ENCODE peak calls at places on chromosomes 11 and 22, in four cellular contexts. One of them, this sample, is unnamed.

GRCh38 chr22:19998991-19999820 is 17.4 kb downstream of the ARVCF start:
- DNase-seq in endothelial cell of umbilical vein: no peak
- DNase-seq in SK-N-SH: peak
- DNase-seq in stomach: no peak
- DNase-seq in this sample: no peak

GRCh38 chr11:1481861-1482441 is 4.6 kb downstream of the MOB2 start:
- DNase-seq in SK-N-SH: no peak
- DNase-seq in endothelial cell of umbilical vein: no peak
- DNase-seq in stomach: no peak
- DNase-seq in this sample: no peak

GRCh38 chr22:35629406-35630234 is 12.5 kb upstream of the MB start:
- DNase-seq in endothelial cell of umbilical vein: peak
- DNase-seq in stomach: peak
- DNase-seq in SK-N-SH: no peak
- DNase-seq in this sample: peak

GRCh38 chr11:876550-876949 is 33.9 kb downstream of the TSPAN4 start:
- DNase-seq in SK-N-SH: no peak
- DNase-seq in stomach: no peak
- DNase-seq in endothelial cell of umbilical vein: no peak
- DNase-seq in this sample: no peak

GRCh38 chr11:32071811-32072210 is 19.1 kb upstream of the RCN1 start:
- DNase-seq in endothelial cell of umbilical vein: peak
- DNase-seq in stomach: no peak
- DNase-seq in SK-N-SH: peak
- DNase-seq in this sample: no peak

GRCh38 chr11:72079776-72080325 is 491 bp downstream of the NUMA1 start:
- DNase-seq in endothelial cell of umbilical vein: no peak
- DNase-seq in SK-N-SH: peak
- DNase-seq in stomach: peak
- DNase-seq in this sample: peak

GRCh38 chr11:257766-258493 is 20.3 kb upstream of the NLRP6 start:
- DNase-seq in SK-N-SH: no peak
- DNase-seq in endothelial cell of umbilical vein: no peak
- DNase-seq in stomach: no peak
- DNase-seq in this sample: no peak

GRCh38 chr11:77589521-77590193 is at the start of gene AQP11:
- DNase-seq in SK-N-SH: peak
- DNase-seq in stomach: peak
- DNase-seq in endothelial cell of umbilical vein: peak
- DNase-seq in this sample: peak

GRCh38 chr11:59754859-59755700 is at the start of gene STX3:
- DNase-seq in endothelial cell of umbilical vein: peak
- DNase-seq in stomach: peak
- DNase-seq in SK-N-SH: peak
- DNase-seq in this sample: peak

GRCh38 chr11:96338910-96339703 is 3.9 kb downstream of the MAML2 start:
- DNase-seq in SK-N-SH: no peak
- DNase-seq in stomach: no peak
- DNase-seq in endothelial cell of umbilical vein: peak
- DNase-seq in this sample: peak

GRCh38 chr22:18119409-18120110 is 9.0 kb downstream of the TUBA8 start:
- DNase-seq in SK-N-SH: no peak
- DNase-seq in stomach: peak
- DNase-seq in endothelial cell of umbilical vein: no peak
- DNase-seq in this sample: no peak

GRCh38 chr11:95536049-95536448 is 253.5 kb downstream of the FAM76B start:
- DNase-seq in stomach: no peak
- DNase-seq in SK-N-SH: no peak
- DNase-seq in endothelial cell of umbilical vein: no peak
- DNase-seq in this sample: no peak

GRCh38 chr11:95599959-95600586 is 189.5 kb downstream of the FAM76B start:
- DNase-seq in stomach: no peak
- DNase-seq in SK-N-SH: peak
- DNase-seq in endothelial cell of umbilical vein: no peak
- DNase-seq in this sample: no peak

GRCh38 chr11:33377852-33378385 is 120.7 kb downstream of the HIPK3 start:
- DNase-seq in endothelial cell of umbilical vein: peak
- DNase-seq in stomach: no peak
- DNase-seq in SK-N-SH: no peak
- DNase-seq in this sample: no peak

GRCh38 chr11:1640076-1640946 is 10.7 kb downstream of the KRTAP5-5 start:
- DNase-seq in SK-N-SH: peak
- DNase-seq in endothelial cell of umbilical vein: no peak
- DNase-seq in stomach: peak
- DNase-seq in this sample: peak

GRCh38 chr22:48950151-48950915 is 877.3 kb downstream of the BRD1 start:
- DNase-seq in endothelial cell of umbilical vein: no peak
- DNase-seq in stomach: peak
- DNase-seq in SK-N-SH: no peak
- DNase-seq in this sample: peak

GRCh38 chr11:68990995-68991780 is 10.4 kb upstream of the MRGPRD start:
- DNase-seq in endothelial cell of umbilical vein: no peak
- DNase-seq in stomach: no peak
- DNase-seq in SK-N-SH: no peak
- DNase-seq in this sample: peak

GRCh38 chr22:42160830-42161696 is 30.5 kb upstream of the CYP2D6 start:
- DNase-seq in SK-N-SH: no peak
- DNase-seq in stomach: no peak
- DNase-seq in endothelial cell of umbilical vein: no peak
- DNase-seq in this sample: peak

GRCh38 chr11:93543292-93543977 is at the start of gene SMCO4:
- DNase-seq in endothelial cell of umbilical vein: peak
- DNase-seq in SK-N-SH: peak
- DNase-seq in stomach: peak
- DNase-seq in this sample: peak
- TF ChIP-seq POLR2AphosphoS5 in endothelial cell of umbilical vein: peak
- TF ChIP-seq POLR2AphosphoS5 in SK-N-SH: no peak
- TF ChIP-seq POLR2AphosphoS5 in stomach: peak
- TF ChIP-seq POLR2AphosphoS5 in this sample: peak

DNA sequence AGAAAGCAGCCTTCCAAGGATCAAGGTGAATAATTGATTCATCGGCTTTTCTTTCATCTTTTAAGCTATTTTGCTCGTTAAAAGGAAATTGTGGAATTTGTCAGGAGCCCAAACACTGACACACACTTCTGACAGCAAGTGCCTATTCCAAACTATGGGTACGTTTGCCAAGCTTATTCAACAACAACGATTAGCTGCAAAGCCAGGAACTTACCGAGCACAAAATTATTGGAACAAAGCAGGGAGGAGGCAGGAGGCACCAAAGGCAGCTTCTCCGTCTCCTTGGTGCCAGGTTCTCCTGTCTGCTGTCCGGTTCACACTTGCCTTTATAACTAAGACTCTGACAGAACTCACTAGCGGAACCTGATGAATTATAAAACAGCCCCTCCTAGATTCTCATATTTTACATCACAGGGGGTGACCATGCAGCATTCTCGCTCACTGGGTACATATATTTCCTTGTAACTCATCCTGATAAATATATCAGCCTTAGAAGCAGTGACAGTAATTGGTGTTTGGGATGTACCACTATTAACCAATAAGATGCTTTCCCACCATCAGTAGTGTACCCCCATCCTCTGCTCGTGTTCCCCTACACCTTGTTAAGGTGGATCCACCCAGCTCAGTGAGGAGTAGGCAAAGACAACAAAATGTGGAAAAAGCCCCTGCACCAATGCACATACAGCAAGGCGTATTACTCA is 395.9 kb upstream of the CCDC90B start:
- DNase-seq in endothelial cell of umbilical vein: no peak
- DNase-seq in stomach: no peak
- DNase-seq in SK-N-SH: no peak
- DNase-seq in this sample: no peak
- TF ChIP-seq POLR2AphosphoS5 in endothelial cell of umbilical vein: no peak
- TF ChIP-seq POLR2AphosphoS5 in stomach: no peak
- TF ChIP-seq POLR2AphosphoS5 in SK-N-SH: no peak
- TF ChIP-seq POLR2AphosphoS5 in this sample: no peak

GRCh38 chr11:110870816-110871522 is 158.7 kb upstream of the ARHGAP20 start:
- DNase-seq in endothelial cell of umbilical vein: no peak
- DNase-seq in SK-N-SH: no peak
- DNase-seq in stomach: no peak
- DNase-seq in this sample: no peak
- TF ChIP-seq POLR2AphosphoS5 in endothelial cell of umbilical vein: no peak
- TF ChIP-seq POLR2AphosphoS5 in SK-N-SH: no peak
- TF ChIP-seq POLR2AphosphoS5 in stomach: no peak
- TF ChIP-seq POLR2AphosphoS5 in this sample: no peak

GRCh38 chr11:64762916-64763803 is 3.4 kb upstream of the PYGM start:
- DNase-seq in endothelial cell of umbilical vein: peak
- DNase-seq in stomach: peak
- DNase-seq in SK-N-SH: peak
- DNase-seq in this sample: no peak
- TF ChIP-seq POLR2AphosphoS5 in endothelial cell of umbilical vein: peak
- TF ChIP-seq POLR2AphosphoS5 in stomach: no peak
- TF ChIP-seq POLR2AphosphoS5 in SK-N-SH: no peak
- TF ChIP-seq POLR2AphosphoS5 in this sample: no peak

DNA sequence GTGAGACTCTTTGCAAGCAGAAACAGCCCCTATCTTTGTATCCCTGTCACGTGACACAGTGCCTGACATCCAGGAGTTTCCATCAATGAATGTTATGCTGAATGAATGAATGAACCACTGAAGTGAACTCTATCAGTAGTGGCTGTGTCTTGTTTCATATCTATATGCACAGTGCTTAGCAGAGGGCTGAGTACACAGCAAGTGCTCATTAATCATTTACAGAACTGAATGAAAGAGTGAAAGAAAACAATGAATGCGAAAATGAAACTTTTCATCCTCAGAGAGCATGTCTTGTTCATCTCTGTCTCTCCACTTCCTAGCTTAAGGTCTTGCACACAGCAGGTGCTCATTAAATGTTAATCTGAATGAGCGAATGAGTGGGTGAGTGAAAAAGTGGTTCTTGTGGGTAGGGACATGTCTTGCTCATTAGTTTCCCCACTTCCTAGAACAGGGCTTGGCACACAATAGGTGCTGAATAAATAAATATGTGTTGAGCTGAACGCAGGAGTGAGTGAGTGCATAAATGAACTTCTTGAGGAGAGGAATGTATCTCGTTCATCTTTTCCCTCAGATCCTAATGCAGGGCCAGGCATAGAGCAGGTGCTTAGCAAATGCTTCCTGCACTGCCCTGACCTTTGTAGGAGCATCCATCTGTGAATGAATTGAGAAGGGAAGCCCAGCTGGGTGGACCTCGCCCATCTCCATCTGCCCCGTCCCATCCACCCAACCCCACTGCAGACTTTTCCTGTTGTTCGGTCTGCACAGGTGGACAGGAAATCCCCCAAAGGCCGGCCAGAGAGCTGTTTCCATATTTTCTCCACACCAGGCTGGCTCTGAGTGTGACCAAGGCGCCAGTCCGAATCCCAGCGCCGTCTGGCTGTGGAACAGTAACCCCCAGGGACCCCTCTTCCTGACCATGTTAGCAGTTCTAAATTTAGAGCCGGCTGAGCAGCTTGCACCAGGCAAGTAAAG is 113.4 kb upstream of the CRYBB3 start:
- DNase-seq in stomach: no peak
- DNase-seq in SK-N-SH: no peak
- DNase-seq in endothelial cell of umbilical vein: peak
- DNase-seq in this sample: no peak
- TF ChIP-seq POLR2AphosphoS5 in stomach: peak
- TF ChIP-seq POLR2AphosphoS5 in SK-N-SH: no peak
- TF ChIP-seq POLR2AphosphoS5 in endothelial cell of umbilical vein: peak
- TF ChIP-seq POLR2AphosphoS5 in this sample: no peak

GRCh38 chr11:57650739-57651090 is 1.0 kb upstream of the YPEL4 start:
- DNase-seq in endothelial cell of umbilical vein: no peak
- DNase-seq in stomach: no peak
- DNase-seq in SK-N-SH: no peak
- DNase-seq in this sample: no peak

GRCh38 chr11:57651408-57651807 is 1.7 kb upstream of the YPEL4 start:
- DNase-seq in endothelial cell of umbilical vein: no peak
- DNase-seq in SK-N-SH: no peak
- DNase-seq in stomach: no peak
- DNase-seq in this sample: no peak

GRCh38 chr11:57648791-57649735 is 649 bp downstream of the YPEL4 start:
- DNase-seq in SK-N-SH: peak
- DNase-seq in stomach: no peak
- DNase-seq in endothelial cell of umbilical vein: no peak
- DNase-seq in this sample: no peak

GRCh38 chr11:57647960-57648776 is 1.5 kb downstream of the YPEL4 start:
- DNase-seq in SK-N-SH: peak
- DNase-seq in stomach: no peak
- DNase-seq in endothelial cell of umbilical vein: no peak
- DNase-seq in this sample: no peak

GRCh38 chr11:57649826-57650738 is at the start of gene YPEL4:
- DNase-seq in stomach: no peak
- DNase-seq in SK-N-SH: peak
- DNase-seq in endothelial cell of umbilical vein: peak
- DNase-seq in this sample: peak
- TF ChIP-seq POLR2AphosphoS5 in stomach: no peak
- TF ChIP-seq POLR2AphosphoS5 in SK-N-SH: no peak
- TF ChIP-seq POLR2AphosphoS5 in endothelial cell of umbilical vein: no peak
- TF ChIP-seq POLR2AphosphoS5 in this sample: no peak

GRCh38 chr11:104146421-104146820 is 17.5 kb downstream of the PDGFD start:
- DNase-seq in stomach: no peak
- DNase-seq in SK-N-SH: no peak
- DNase-seq in endothelial cell of umbilical vein: no peak
- DNase-seq in this sample: no peak

GRCh38 chr11:104151404-104152204 is 12.3 kb downstream of the PDGFD start:
- DNase-seq in SK-N-SH: no peak
- DNase-seq in endothelial cell of umbilical vein: peak
- DNase-seq in stomach: no peak
- DNase-seq in this sample: no peak

GRCh38 chr11:104148074-104148473 is 15.9 kb downstream of the PDGFD start:
- DNase-seq in endothelial cell of umbilical vein: no peak
- DNase-seq in stomach: no peak
- DNase-seq in SK-N-SH: no peak
- DNase-seq in this sample: no peak

GRCh38 chr11:104146943-104147342 is 17.0 kb downstream of the PDGFD start:
- DNase-seq in SK-N-SH: no peak
- DNase-seq in stomach: no peak
- DNase-seq in endothelial cell of umbilical vein: no peak
- DNase-seq in this sample: no peak

DNA sequence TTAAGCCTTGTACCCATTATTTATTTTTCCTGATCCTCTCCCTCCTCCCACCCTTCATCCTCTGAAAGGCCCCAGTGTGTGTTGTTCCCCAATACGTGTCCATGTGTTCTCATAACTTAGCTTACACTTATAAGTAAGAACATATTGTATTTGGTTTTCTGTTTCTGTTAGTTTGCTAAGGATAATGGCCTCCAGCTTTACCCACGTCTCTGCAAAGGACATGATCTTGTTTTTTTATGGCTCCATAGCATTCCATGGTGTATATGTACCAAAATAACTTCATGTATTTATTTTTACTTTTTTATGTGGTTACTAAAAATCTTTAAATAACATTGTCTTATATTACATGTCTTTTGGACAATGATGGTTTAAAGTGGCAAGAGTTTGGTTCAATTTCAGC is 15.3 kb downstream of the PDGFD start:
- DNase-seq in endothelial cell of umbilical vein: no peak
- DNase-seq in stomach: no peak
- DNase-seq in SK-N-SH: no peak
- DNase-seq in this sample: no peak
- TF ChIP-seq POLR2AphosphoS5 in endothelial cell of umbilical vein: no peak
- TF ChIP-seq POLR2AphosphoS5 in stomach: no peak
- TF ChIP-seq POLR2AphosphoS5 in SK-N-SH: no peak
- TF ChIP-seq POLR2AphosphoS5 in this sample: no peak

GRCh38 chr22:50531546-50532352 is 1.9 kb upstream of the TYMP start:
- DNase-seq in endothelial cell of umbilical vein: peak
- DNase-seq in SK-N-SH: peak
- DNase-seq in stomach: peak
- DNase-seq in this sample: peak
- TF ChIP-seq POLR2AphosphoS5 in endothelial cell of umbilical vein: no peak
- TF ChIP-seq POLR2AphosphoS5 in SK-N-SH: peak
- TF ChIP-seq POLR2AphosphoS5 in stomach: peak
- TF ChIP-seq POLR2AphosphoS5 in this sample: peak

GRCh38 chr22:46262449-46263207 is 515 bp downstream of the PKDREJ start:
- DNase-seq in SK-N-SH: no peak
- DNase-seq in endothelial cell of umbilical vein: peak
- DNase-seq in stomach: peak
- DNase-seq in this sample: peak
- TF ChIP-seq POLR2AphosphoS5 in SK-N-SH: no peak
- TF ChIP-seq POLR2AphosphoS5 in endothelial cell of umbilical vein: no peak
- TF ChIP-seq POLR2AphosphoS5 in stomach: no peak
- TF ChIP-seq POLR2AphosphoS5 in this sample: no peak